ENCODE peak calls at places on chromosomes 6 and 20, in four cellular contexts. One of them, this sample, is unnamed.

GRCh38 chr20:19108181-19108580 is 104.3 kb upstream of the SLC24A3 start:
- DNase-seq in K562: no peak
- DNase-seq in HepG2: no peak
- DNase-seq in GM12878: no peak
- DNase-seq in this sample: no peak

GRCh38 chr20:61162506-61162905 is 89.6 kb upstream of the CDH4 start:
- DNase-seq in HepG2: no peak
- DNase-seq in GM12878: no peak
- DNase-seq in K562: no peak
- DNase-seq in this sample: no peak

GRCh38 chr20:12153616-12154015 is 235.9 kb downstream of the BTBD3 start:
- DNase-seq in K562: no peak
- DNase-seq in HepG2: no peak
- DNase-seq in GM12878: no peak
- DNase-seq in this sample: no peak

GRCh38 chr6:138503881-138504680 is 4.8 kb upstream of the NHSL1 start:
- DNase-seq in GM12878: no peak
- DNase-seq in K562: no peak
- DNase-seq in HepG2: peak; percentile 98
- DNase-seq in this sample: no peak

GRCh38 chr6:130981409-130981808 is 81.6 kb downstream of the EPB41L2 start:
- DNase-seq in GM12878: no peak
- DNase-seq in HepG2: no peak
- DNase-seq in K562: no peak
- DNase-seq in this sample: no peak

GRCh38 chr20:11686900-11687543 is 230.7 kb upstream of the BTBD3 start:
- DNase-seq in HepG2: no peak
- DNase-seq in K562: no peak
- DNase-seq in GM12878: no peak
- DNase-seq in this sample: peak; percentile 35

GRCh38 chr6:138468320-138469015 is 30.8 kb downstream of the NHSL1 start:
- DNase-seq in GM12878: no peak
- DNase-seq in K562: no peak
- DNase-seq in HepG2: peak; percentile 89
- DNase-seq in this sample: no peak

GRCh38 chr20:45221076-45221475 is at the start of gene SEMG2:
- DNase-seq in GM12878: no peak
- DNase-seq in HepG2: no peak
- DNase-seq in K562: no peak
- DNase-seq in this sample: no peak

GRCh38 chr20:56373942-56374341 is 15.2 kb downstream of the FAM210B start:
- DNase-seq in K562: no peak
- DNase-seq in GM12878: no peak
- DNase-seq in HepG2: peak; percentile 70
- DNase-seq in this sample: no peak

GRCh38 chr6:158756126-158756525 is 63.0 kb downstream of the EZR start:
- DNase-seq in K562: no peak
- DNase-seq in GM12878: no peak
- DNase-seq in HepG2: no peak
- DNase-seq in this sample: no peak

GRCh38 chr20:22379472-22379871 is 204.9 kb downstream of the FOXA2 start:
- DNase-seq in GM12878: no peak
- DNase-seq in K562: no peak
- DNase-seq in HepG2: no peak
- DNase-seq in this sample: no peak

GRCh38 chr6:169794317-169795055 is 43.1 kb downstream of the ERMARD start:
- DNase-seq in K562: no peak
- DNase-seq in HepG2: no peak
- DNase-seq in GM12878: no peak
- DNase-seq in this sample: no peak

GRCh38 chr6:67634199-67634598 is 1000.9 kb upstream of the ADGRB3 start:
- DNase-seq in HepG2: no peak
- DNase-seq in K562: no peak
- DNase-seq in GM12878: no peak
- DNase-seq in this sample: no peak
- TF ChIP-seq TCF7 in HepG2: no peak
- TF ChIP-seq TCF7 in K562: no peak
- TF ChIP-seq TCF7 in GM12878: no peak
- TF ChIP-seq TCF7 in this sample: no peak

DNA sequence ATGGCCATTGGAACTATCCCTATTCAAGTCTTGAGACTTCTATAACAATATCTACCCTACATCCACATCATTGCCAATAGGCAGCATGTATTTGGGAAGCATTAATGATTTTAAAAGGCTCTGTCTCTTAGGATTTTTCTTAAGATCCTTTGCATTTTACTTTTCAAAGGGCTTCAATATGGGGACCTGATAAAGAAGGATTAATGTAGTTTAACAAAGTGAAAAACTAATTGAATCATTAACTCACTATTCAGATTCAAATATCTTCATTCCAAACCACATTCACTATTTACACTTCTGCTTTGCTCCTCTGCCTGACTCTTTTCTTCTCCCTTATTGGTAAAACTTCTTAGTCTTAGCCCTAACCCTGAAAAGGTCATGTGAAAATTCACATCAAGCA is 333.0 kb downstream of the EPHA7 start:
- DNase-seq in HepG2: no peak
- DNase-seq in K562: no peak
- DNase-seq in GM12878: no peak
- DNase-seq in this sample: no peak
- TF ChIP-seq TCF7 in HepG2: no peak
- TF ChIP-seq TCF7 in K562: no peak
- TF ChIP-seq TCF7 in GM12878: no peak
- TF ChIP-seq TCF7 in this sample: no peak

GRCh38 chr6:22536111-22536510 is 33.3 kb upstream of the HDGFL1 start:
- DNase-seq in K562: no peak
- DNase-seq in HepG2: no peak
- DNase-seq in GM12878: no peak
- DNase-seq in this sample: no peak
- TF ChIP-seq TCF7 in K562: no peak
- TF ChIP-seq TCF7 in HepG2: no peak
- TF ChIP-seq TCF7 in GM12878: no peak
- TF ChIP-seq TCF7 in this sample: no peak

DNA sequence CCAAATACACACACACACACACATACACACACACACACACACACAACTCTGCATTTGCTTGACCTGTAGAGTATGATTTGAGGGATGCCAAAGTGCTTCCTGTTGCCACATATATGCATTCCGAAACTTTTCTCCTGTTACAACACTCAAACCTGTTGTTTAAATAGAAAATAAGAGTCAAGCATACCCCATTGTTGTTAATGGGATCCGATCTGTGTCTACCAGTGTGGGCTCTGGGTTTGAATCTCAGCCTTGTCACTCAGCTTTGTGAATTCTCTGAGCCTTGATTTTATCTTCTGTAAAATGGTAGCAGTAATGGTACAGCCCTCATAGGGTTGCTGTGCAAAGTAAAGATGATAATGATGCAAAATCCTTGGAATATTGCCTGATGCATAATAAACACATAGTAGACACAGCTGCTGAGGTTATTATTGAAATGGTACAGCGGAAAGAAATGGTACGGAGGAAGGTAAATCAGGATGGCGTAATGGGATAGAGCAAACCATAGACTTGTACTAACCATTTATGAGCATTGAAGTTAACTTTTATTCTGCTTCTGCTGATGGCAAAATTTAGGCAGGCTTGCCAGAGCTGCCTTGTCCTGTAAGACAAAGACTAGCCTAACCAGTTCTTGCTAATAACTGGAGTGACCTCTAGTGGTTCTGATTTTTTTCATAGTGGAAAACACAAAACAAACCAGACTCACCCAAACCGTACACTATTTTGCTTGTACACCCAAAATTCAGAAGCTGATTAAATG is 113.4 kb upstream of the PHACTR1 start:
- DNase-seq in K562: no peak
- DNase-seq in HepG2: peak; percentile 43
- DNase-seq in GM12878: no peak
- DNase-seq in this sample: no peak
- TF ChIP-seq TCF7 in K562: no peak
- TF ChIP-seq TCF7 in HepG2: no peak
- TF ChIP-seq TCF7 in GM12878: no peak
- TF ChIP-seq TCF7 in this sample: no peak

GRCh38 chr6:37570801-37571200 is 71.1 kb upstream of the CCDC167 start:
- DNase-seq in GM12878: no peak
- DNase-seq in K562: no peak
- DNase-seq in HepG2: no peak
- DNase-seq in this sample: peak; percentile 30

GRCh38 chr6:37565267-37566208 is 65.8 kb upstream of the CCDC167 start:
- DNase-seq in K562: no peak
- DNase-seq in HepG2: no peak
- DNase-seq in GM12878: no peak
- DNase-seq in this sample: peak; percentile 79

GRCh38 chr6:37569999-37570776 is 70.5 kb upstream of the CCDC167 start:
- DNase-seq in K562: no peak
- DNase-seq in HepG2: no peak
- DNase-seq in GM12878: no peak
- DNase-seq in this sample: no peak

GRCh38 chr6:37569317-37569716 is 69.6 kb upstream of the CCDC167 start:
- DNase-seq in GM12878: no peak
- DNase-seq in HepG2: no peak
- DNase-seq in K562: no peak
- DNase-seq in this sample: no peak

DNA sequence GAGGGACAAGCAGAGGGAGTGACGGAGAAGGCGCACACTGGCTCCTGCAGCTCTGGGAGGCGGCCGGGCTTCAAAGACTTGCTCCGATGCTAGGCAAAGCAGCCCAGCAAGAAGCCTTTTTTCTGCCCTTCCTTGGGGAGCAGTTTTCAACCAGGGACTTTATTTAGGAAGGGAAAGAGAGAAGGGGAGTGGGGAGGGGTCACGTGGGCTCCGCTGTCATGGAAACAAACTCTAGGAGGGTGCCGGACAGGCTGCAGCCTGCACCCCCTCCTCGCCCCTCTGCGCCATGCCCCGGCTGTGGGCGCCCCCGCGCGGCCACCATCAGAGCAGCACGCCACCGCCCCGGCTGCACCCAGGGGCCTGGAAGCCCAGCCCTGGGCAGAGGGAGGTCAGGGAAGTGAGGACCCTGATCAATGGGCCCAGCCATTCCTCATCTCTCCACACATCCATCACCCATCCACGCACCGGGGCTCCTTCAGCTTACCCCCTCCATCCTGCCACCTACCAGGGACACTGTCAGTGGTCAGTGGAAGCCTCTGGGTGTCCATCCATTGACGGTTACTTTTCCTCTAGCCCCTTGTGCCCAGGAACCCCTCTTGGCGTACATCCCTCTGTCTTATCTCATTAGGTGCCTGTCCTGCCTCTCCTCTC is 66.6 kb upstream of the CCDC167 start:
- DNase-seq in GM12878: no peak
- DNase-seq in K562: peak; percentile 88
- DNase-seq in HepG2: no peak
- DNase-seq in this sample: peak; percentile 86
- TF ChIP-seq TCF7 in GM12878: no peak
- TF ChIP-seq TCF7 in K562: no peak
- TF ChIP-seq TCF7 in HepG2: no peak
- TF ChIP-seq TCF7 in this sample: no peak

DNA sequence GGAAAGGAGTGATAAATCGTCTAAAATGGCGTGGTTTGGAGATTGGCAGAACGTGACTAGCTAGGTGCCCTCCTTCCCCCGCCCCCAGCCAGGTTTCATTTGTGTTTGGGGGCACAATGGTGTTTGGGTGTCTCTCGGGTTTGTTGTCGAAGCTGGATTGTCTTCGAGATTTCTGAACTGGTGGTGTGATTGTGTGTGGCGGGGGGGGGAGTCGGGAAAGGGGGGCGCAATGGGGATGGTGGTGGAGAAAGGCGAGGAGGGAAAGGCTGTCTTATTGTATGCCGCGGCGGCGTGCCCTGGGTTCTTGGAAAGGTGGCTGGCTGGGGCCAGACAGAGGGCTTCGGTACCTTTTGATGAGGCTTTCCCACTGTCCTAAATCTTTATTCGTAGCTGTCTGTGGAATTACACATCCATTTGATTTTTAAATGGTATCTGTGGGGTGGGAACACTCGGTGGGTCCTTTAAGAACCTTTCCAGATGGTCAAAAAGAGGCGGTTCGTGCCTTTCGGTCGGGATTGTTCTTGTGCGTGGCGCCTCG is 991 bp downstream of the MARCKS start:
- DNase-seq in K562: no peak
- DNase-seq in HepG2: no peak
- DNase-seq in GM12878: no peak
- DNase-seq in this sample: peak; percentile 31
- TF ChIP-seq TCF7 in K562: no peak
- TF ChIP-seq TCF7 in HepG2: no peak
- TF ChIP-seq TCF7 in GM12878: no peak
- TF ChIP-seq TCF7 in this sample: no peak

DNA sequence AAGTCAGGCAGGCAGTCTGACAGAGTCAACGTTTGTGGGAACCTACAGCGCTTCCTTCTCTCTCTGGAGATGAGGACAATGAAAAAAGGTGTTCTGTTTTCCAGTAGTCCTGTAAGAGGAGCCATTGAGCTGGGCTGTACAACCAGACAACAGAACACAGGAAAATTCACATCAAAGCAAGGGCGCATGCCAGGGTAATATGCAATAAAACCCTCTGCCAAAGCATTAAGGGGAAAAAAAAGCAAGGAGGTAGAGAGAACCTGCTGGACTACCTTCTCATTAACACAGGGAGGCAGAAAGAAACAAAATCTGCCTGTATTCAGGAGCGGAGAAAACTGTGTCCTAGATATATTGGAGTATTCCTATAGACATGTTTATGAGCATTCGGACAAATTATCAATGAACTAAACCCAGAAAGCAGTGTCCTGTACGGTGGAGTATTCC is 1.3 kb downstream of the RNF24 start:
- DNase-seq in K562: peak; percentile 12
- DNase-seq in HepG2: peak; percentile 87
- DNase-seq in GM12878: no peak
- DNase-seq in this sample: no peak
- TF ChIP-seq TCF7 in K562: no peak
- TF ChIP-seq TCF7 in HepG2: no peak
- TF ChIP-seq TCF7 in GM12878: no peak
- TF ChIP-seq TCF7 in this sample: no peak

This sample was measured in WTC11.